ENCODE peak calls at places on chromosomes 12 and 14, in nine cellular contexts. Z is uterus, V is ovary, E is esophagus squamous epithelium, B is H9, A is cardiac fibroblast, Q is HCT116, S is IMR-90, Y is astrocyte of the spinal cord. N is an unnamed sample.

GRCh38 chr12:124105546-124105945 is 132.5 kb downstream of the ZNF664 start:
- DNase-seq in Z (no peak), V (no peak), E (no peak), B (no peak), A (no peak), Q (no peak), S (no peak), Y (no peak), N (no peak)

GRCh38 chr12:95003213-95003920 is at the start of gene NDUFA12:
- DNase-seq in Z (peak; percentile 93), V (peak; percentile 94), E (peak; percentile 57), B (peak; percentile 98), A (peak; percentile 98), Q (peak; percentile 94), S (peak; percentile 96), Y (peak; percentile 98), N (peak; percentile 89)

GRCh38 chr14:55705651-55706340 is 125.8 kb downstream of the KTN1 start:
- DNase-seq in Z (no peak), V (no peak), E (no peak), B (no peak), A (no peak), Q (no peak), S (no peak), Y (no peak), N (no peak)

GRCh38 chr14:22780105-22780679 is 13.7 kb downstream of the OXA1L start:
- DNase-seq in Z (no peak), V (no peak), E (no peak), B (no peak), A (no peak), Q (no peak), S (peak; percentile 35), Y (peak; percentile 6), N (no peak)

GRCh38 chr12:41190360-41190759 is 2.2 kb downstream of the PDZRN4 start:
- DNase-seq in Z (no peak), V (no peak), E (no peak), B (peak; percentile 32), A (peak; percentile 6), Q (no peak), S (no peak), Y (peak; percentile 20), N (no peak)

GRCh38 chr12:6745751-6746525 is 7.0 kb downstream of the MLF2 start:
- DNase-seq in Z (no peak), V (no peak), E (no peak), B (no peak), A (peak; percentile 45), Q (no peak), S (no peak), Y (no peak), N (peak; percentile 25)

GRCh38 chr12:109893250-109893995 is 6.7 kb upstream of the TCHP start:
- DNase-seq in Z (no peak), V (no peak), E (no peak), B (no peak), A (no peak), Q (no peak), S (no peak), Y (no peak), N (no peak)

GRCh38 chr12:1838223-1838993 is 18.0 kb downstream of the LRTM2 start:
- DNase-seq in Z (no peak), V (no peak), E (no peak), B (no peak), A (no peak), Q (no peak), S (no peak), Y (peak; percentile 14), N (no peak)

GRCh38 chr12:93892431-93893210 is 215.4 kb downstream of the CRADD start:
- DNase-seq in Z (no peak), V (no peak), E (no peak), B (no peak), A (no peak), Q (no peak), S (no peak), Y (no peak), N (no peak)

GRCh38 chr12:100927825-100928224 is 133.2 kb downstream of the ANO4 start:
- DNase-seq in Z (no peak), V (no peak), E (no peak), B (no peak), A (peak; percentile 75), Q (peak; percentile 19), S (peak; percentile 88), Y (peak; percentile 68), N (no peak)

GRCh38 chr12:110074089-110074488 is 25.8 kb upstream of the C12orf76 start:
- DNase-seq in Z (no peak), V (no peak), E (no peak), B (no peak), A (no peak), Q (no peak), S (no peak), Y (no peak), N (no peak)

GRCh38 chr14:32426596-32427408 is 97.7 kb downstream of the AKAP6 start:
- DNase-seq in Z (no peak), V (no peak), E (no peak), B (no peak), A (no peak), Q (no peak), S (no peak), Y (no peak), N (no peak)

GRCh38 chr12:108119126-108119973 is 9.7 kb upstream of the WSCD2 start:
- DNase-seq in Z (peak; percentile 62), V (no peak), E (no peak), B (no peak), A (no peak), Q (no peak), S (no peak), Y (no peak), N (no peak)

GRCh38 chr12:129961856-129962255 is 58.0 kb upstream of the TMEM132D start:
- DNase-seq in Z (no peak), V (no peak), E (no peak), B (no peak), A (no peak), Q (no peak), S (no peak), Y (no peak), N (no peak)

GRCh38 chr14:86217523-86217922 is 687.6 kb downstream of the FLRT2 start:
- DNase-seq in Z (no peak), V (no peak), E (no peak), B (peak; percentile 51), A (no peak), Q (no peak), S (no peak), Y (no peak), N (no peak)
- TF ChIP-seq CTCF in Z (no peak), V (no peak), E (no peak), B (peak; percentile 38), A (no peak), Q (no peak), S (no peak), Y (no peak), N (no peak)

GRCh38 chr12:66836623-66837310 is 157.9 kb upstream of the GRIP1 start:
- DNase-seq in Z (no peak), V (no peak), E (no peak), B (no peak), A (no peak), Q (no peak), S (no peak), Y (no peak), N (no peak)

GRCh38 chr12:66832997-66833396 is 154.1 kb upstream of the GRIP1 start:
- DNase-seq in Z (no peak), V (no peak), E (no peak), B (no peak), A (no peak), Q (no peak), S (no peak), Y (no peak), N (no peak)

GRCh38 chr12:66831495-66831894 is 152.6 kb upstream of the GRIP1 start:
- DNase-seq in Z (no peak), V (no peak), E (no peak), B (no peak), A (no peak), Q (no peak), S (no peak), Y (no peak), N (no peak)

DNA sequence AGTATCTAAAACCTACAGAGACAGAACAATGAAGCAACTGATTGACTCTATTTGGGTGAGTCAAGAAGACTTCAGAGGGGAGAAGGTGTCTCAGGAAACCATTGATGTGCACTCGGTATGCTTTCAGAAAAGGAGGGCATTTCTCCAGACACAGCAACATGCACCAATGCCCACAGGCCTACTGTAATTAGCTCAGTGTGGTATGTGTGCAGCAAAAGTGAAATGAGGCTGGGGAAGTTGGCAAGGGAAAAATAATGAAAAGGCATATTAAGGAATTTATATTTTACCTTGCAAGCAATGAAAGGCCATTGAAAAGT is 158.4 kb upstream of the GRIP1 start:
- DNase-seq in Z (no peak), V (no peak), E (no peak), B (no peak), A (no peak), Q (no peak), S (no peak), Y (no peak), N (no peak)
- TF ChIP-seq CTCF in Z (no peak), V (no peak), E (no peak), B (no peak), A (no peak), Q (no peak), S (no peak), Y (no peak), N (no peak)

GRCh38 chr14:71011479-71011878 is 104.2 kb downstream of the PCNX1 start:
- DNase-seq in Z (no peak), V (no peak), E (no peak), B (no peak), A (peak; percentile 18), Q (no peak), S (no peak), Y (no peak), N (no peak)
- TF ChIP-seq CTCF in Z (no peak), V (no peak), E (no peak), B (peak; percentile 48), A (peak; percentile 26), Q (peak; percentile 9), S (peak; percentile 29), Y (peak; percentile 30), N (no peak)

GRCh38 chr14:105176513-105176912 is 4.6 kb downstream of the NUDT14 start:
- DNase-seq in Z (no peak), V (no peak), E (no peak), B (no peak), A (no peak), Q (no peak), S (no peak), Y (no peak), N (no peak)

GRCh38 chr14:105178868-105179140 is 2.3 kb downstream of the NUDT14 start:
- DNase-seq in Z (no peak), V (no peak), E (no peak), B (no peak), A (no peak), Q (no peak), S (no peak), Y (no peak), N (no peak)

GRCh38 chr14:105179191-105179590 is 1.9 kb downstream of the NUDT14 start:
- DNase-seq in Z (no peak), V (no peak), E (no peak), B (no peak), A (no peak), Q (no peak), S (no peak), Y (no peak), N (no peak)

GRCh38 chr14:105177082-105177481 is 4.0 kb downstream of the NUDT14 start:
- DNase-seq in Z (no peak), V (no peak), E (no peak), B (no peak), A (no peak), Q (no peak), S (no peak), Y (no peak), N (no peak)

GRCh38 chr14:105178069-105178867 is 2.8 kb downstream of the NUDT14 start:
- DNase-seq in Z (no peak), V (no peak), E (no peak), B (no peak), A (no peak), Q (no peak), S (no peak), Y (no peak), N (no peak)
- TF ChIP-seq CTCF in Z (no peak), V (no peak), E (no peak), B (peak; percentile 19), A (no peak), Q (no peak), S (no peak), Y (no peak), N (no peak)

N was measured in activated B cell treated with CpG ODN at 0.5 μM for 24 hours.